ENCODE peak calls at places on chromosome 17, in eight cellular contexts. O is lower lobe of right lung, P is HCT116, W is stomach, T is endodermal cell, X is cardiac muscle cell, L is GM12878, C is ovary. H is an unnamed sample. For H3K4me1, the result is how much of the 10 kb centered on the place peaks cover.

GRCh38 chr17:63696381-63696961 is 3.5 kb downstream of the LIMD2 start:
- DNase-seq in O (no peak), P (peak), W (peak), T (peak), X (peak), L (no peak), C (no peak), H (peak)

GRCh38 chr17:33981713-33982601 is 273.1 kb upstream of the CCL2 start:
- DNase-seq in O (no peak), P (no peak), W (no peak), T (peak), X (no peak), L (no peak), C (no peak), H (peak)

GRCh38 chr17:19787733-19788357 is 39.7 kb upstream of the ALDH3A1 start:
- DNase-seq in O (no peak), P (no peak), W (no peak), T (no peak), X (no peak), L (no peak), C (no peak), H (no peak)

GRCh38 chr17:66255112-66255511 is 25.9 kb upstream of the APOH start:
- DNase-seq in O (no peak), P (peak), W (no peak), T (no peak), X (peak), L (no peak), C (no peak), H (no peak)

GRCh38 chr17:39210093-39210434 is 10.0 kb downstream of the RPL19 start:
- DNase-seq in O (no peak), P (no peak), W (no peak), T (no peak), X (no peak), L (no peak), C (no peak), H (no peak)

GRCh38 chr17:33335491-33336173 is 42.5 kb upstream of the ASIC2 start:
- DNase-seq in O (no peak), P (no peak), W (no peak), T (peak), X (no peak), L (no peak), C (no peak), H (no peak)

GRCh38 chr17:59357929-59358328 is 26.5 kb downstream of the YPEL2 start:
- DNase-seq in O (no peak), P (no peak), W (no peak), T (no peak), X (no peak), L (no peak), C (no peak), H (no peak)

GRCh38 chr17:39699818-39700147 is at the start of gene ERBB2:
- DNase-seq in O (peak), P (peak), W (peak), T (peak), X (peak), L (no peak), C (peak), H (peak)

GRCh38 chr17:67051837-67052236 is 7.5 kb downstream of the CACNG1 start:
- DNase-seq in O (no peak), P (no peak), W (no peak), T (no peak), X (no peak), L (no peak), C (no peak), H (no peak)

GRCh38 chr17:75848523-75849303 is 4.5 kb upstream of the UNC13D start:
- DNase-seq in O (peak), P (peak), W (peak), T (peak), X (peak), L (no peak), C (peak), H (peak)

GRCh38 chr17:38601539-38602351 is 4.0 kb downstream of the SRCIN1 start:
- DNase-seq in O (no peak), P (no peak), W (no peak), T (peak), X (peak), L (no peak), C (no peak), H (no peak)

GRCh38 chr17:19996502-19996901 is 12.7 kb upstream of the SPECC1 start:
- DNase-seq in O (no peak), P (no peak), W (no peak), T (peak), X (no peak), L (no peak), C (no peak), H (no peak)

GRCh38 chr17:35242158-35242804 is 591 bp upstream of the SLFN5 start:
- DNase-seq in O (peak), P (peak), W (peak), T (peak), X (peak), L (no peak), C (peak), H (peak)

GRCh38 chr17:67123692-67124091 is 79.3 kb downstream of the CACNG1 start:
- DNase-seq in O (no peak), P (no peak), W (no peak), T (no peak), X (no peak), L (no peak), C (no peak), H (no peak)

GRCh38 chr17:46874906-46875305 is 23.5 kb downstream of the WNT9B start:
- DNase-seq in O (no peak), P (no peak), W (no peak), T (peak), X (no peak), L (no peak), C (no peak), H (no peak)

GRCh38 chr17:48634446-48635208 is 8.5 kb upstream of the HOXB9 start:
- DNase-seq in O (no peak), P (no peak), W (no peak), T (peak), X (no peak), L (no peak), C (no peak), H (no peak)

GRCh38 chr17:50420419-50421112 is 5.5 kb upstream of the ACSF2 start:
- DNase-seq in O (no peak), P (no peak), W (no peak), T (peak), X (no peak), L (no peak), C (no peak), H (no peak)

GRCh38 chr17:49928826-49929475 is 40.0 kb upstream of the DLX4 start:
- DNase-seq in O (no peak), P (peak), W (no peak), T (no peak), X (no peak), L (no peak), C (no peak), H (no peak)

GRCh38 chr17:70181866-70182265 is 12.5 kb downstream of the KCNJ2 start:
- DNase-seq in O (no peak), P (no peak), W (no peak), T (no peak), X (no peak), L (no peak), C (no peak), H (no peak)

GRCh38 chr17:35596072-35596471 is 8.9 kb downstream of the AP2B1 start:
- DNase-seq in O (no peak), P (no peak), W (no peak), T (no peak), X (no peak), L (no peak), C (no peak), H (no peak)

GRCh38 chr17:1577186-1577585 is 14.6 kb upstream of the PITPNA start:
- DNase-seq in O (peak), P (no peak), W (peak), T (peak), X (no peak), L (no peak), C (peak), H (peak)

GRCh38 chr17:8609910-8610309 is 20.6 kb downstream of the MYH10 start:
- DNase-seq in O (no peak), P (no peak), W (no peak), T (no peak), X (no peak), L (no peak), C (no peak), H (no peak)

GRCh38 chr17:8610558-8610957 is 20.0 kb downstream of the MYH10 start:
- DNase-seq in O (no peak), P (no peak), W (no peak), T (no peak), X (no peak), L (no peak), C (no peak), H (no peak)

GRCh38 chr17:8608001-8608400 is 22.5 kb downstream of the MYH10 start:
- DNase-seq in O (no peak), P (no peak), W (no peak), T (no peak), X (no peak), L (no peak), C (no peak), H (no peak)

GRCh38 chr17:8611671-8612298 is 18.7 kb downstream of the MYH10 start:
- DNase-seq in O (no peak), P (no peak), W (no peak), T (no peak), X (no peak), L (no peak), C (no peak), H (no peak)

DNA sequence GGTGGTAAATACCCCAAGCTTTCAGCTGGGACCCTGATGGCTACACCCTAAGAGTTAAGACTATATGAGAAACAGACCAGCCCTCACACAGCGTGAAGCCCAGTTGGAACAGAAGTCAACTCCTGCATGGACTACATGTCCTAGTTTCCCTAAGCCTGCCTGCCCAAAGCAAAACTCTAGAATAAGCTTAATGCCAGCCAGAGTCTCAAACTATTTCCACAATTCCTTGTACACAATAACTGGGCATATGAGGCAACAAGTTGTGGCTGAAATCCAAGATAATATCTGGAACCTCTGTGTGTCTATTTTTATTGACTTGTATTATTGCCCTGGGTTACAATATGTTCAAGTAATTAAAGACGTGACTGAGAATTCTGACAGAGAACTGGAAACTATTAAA is 19.4 kb downstream of the MYH10 start:
- DNase-seq in O (no peak), P (no peak), W (no peak), T (no peak), X (no peak), L (no peak), C (no peak), H (no peak)
- H3K4me1 ChIP-seq in O (under half), P (under half), W (under half), T (under half), X (under half), L (under half), C (under half), H (under half)

GRCh38 chr17:14156689-14157088 is 80.0 kb downstream of the CDRT15 start:
- DNase-seq in O (no peak), P (no peak), W (no peak), T (no peak), X (no peak), L (no peak), C (no peak), H (no peak)
- H3K27ac ChIP-seq in O (no peak), P (no peak), W (no peak), T (no peak), X (no peak), L (no peak), C (no peak), H (no peak)

GRCh38 chr17:78357177-78357586 is 2.7 kb downstream of the SOCS3 start:
- DNase-seq in O (peak), P (no peak), W (no peak), T (no peak), X (peak), L (no peak), C (peak), H (peak)
- H3K4me1 ChIP-seq in O (half or more), P (under half), W (half or more), T (under half), X (half or more), L (under half), C (under half), H (half or more)

DNA sequence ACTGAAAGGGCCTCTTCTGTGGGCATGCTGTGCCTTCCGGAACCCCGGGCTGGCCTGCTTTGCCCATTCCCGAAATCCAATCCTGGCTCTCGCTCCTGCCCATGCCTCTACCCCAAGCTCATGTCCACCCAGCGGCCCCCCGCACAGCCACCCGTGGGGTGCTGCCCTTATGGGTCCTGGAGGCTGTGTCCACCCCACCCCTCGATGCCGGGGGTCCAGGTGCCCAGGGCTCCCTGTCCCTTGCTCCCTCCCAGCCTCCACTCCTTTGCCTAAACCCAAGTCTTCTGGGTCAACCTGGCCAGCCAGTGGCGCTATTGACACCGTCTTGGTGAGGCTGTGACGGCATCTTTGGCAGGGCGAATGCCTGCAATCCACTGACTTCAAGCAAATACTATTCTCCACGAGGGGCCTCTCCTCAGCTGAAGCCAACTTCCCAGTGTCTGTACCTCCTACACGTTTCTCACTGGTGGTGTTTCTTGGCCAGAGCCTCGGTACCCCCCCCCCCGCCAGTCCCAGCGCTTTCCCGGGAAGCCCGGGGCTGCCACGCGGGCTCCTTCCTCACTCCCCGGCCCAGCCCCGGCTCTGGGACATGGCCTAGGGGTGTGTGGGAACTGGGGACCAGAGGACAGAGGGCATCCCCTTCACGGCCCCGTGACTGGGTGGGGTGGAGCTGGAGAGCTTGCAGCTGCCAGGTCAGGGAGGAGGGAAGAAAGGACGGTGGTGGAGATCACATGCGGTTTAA is 12.2 kb upstream of the DUS1L start:
- DNase-seq in O (no peak), P (no peak), W (no peak), T (peak), X (no peak), L (no peak), C (no peak), H (no peak)
- H3K27ac ChIP-seq in O (no peak), P (no peak), W (no peak), T (peak), X (peak), L (no peak), C (no peak), H (no peak)

GRCh38 chr17:77465358-77466041 is 324.7 kb downstream of the SEC14L1 start:
- DNase-seq in O (peak), P (no peak), W (peak), T (peak), X (no peak), L (peak), C (no peak), H (no peak)
- H3K4me1 ChIP-seq in O (half or more), P (under half), W (half or more), T (under half), X (half or more), L (half or more), C (under half), H (under half)

GRCh38 chr17:41176744-41177387 is 1.2 kb downstream of the KRTAP4-2 start:
- DNase-seq in O (no peak), P (no peak), W (no peak), T (no peak), X (no peak), L (no peak), C (no peak), H (no peak)
- H3K27ac ChIP-seq in O (no peak), P (no peak), W (no peak), T (no peak), X (no peak), L (no peak), C (no peak), H (no peak)

H was measured in body of pancreas.